ENCODE peak calls at places on chromosomes 13 and 19, in six cellular contexts. W is RWPE1; N is A549; R is AG09309; C is CD4-positive, alpha-beta T cell; H is fibroblast of pulmonary artery. U is an unnamed sample.

GRCh38 chr19:50475736-50476223 is 527 bp upstream of the EMC10 start:
- DNase-seq in W (no peak), N (no peak), R (no peak), C (no peak), H (no peak), U (no peak)

GRCh38 chr13:94968040-94968756 is 255.9 kb upstream of the SOX21 start:
- DNase-seq in W (no peak), N (peak), R (no peak), C (no peak), H (no peak), U (peak)

GRCh38 chr13:113060557-113061270 is 44.9 kb upstream of the F7 start:
- DNase-seq in W (no peak), N (no peak), R (no peak), C (no peak), H (no peak), U (no peak)

GRCh38 chr19:10655457-10656312 is 1.5 kb downstream of the ILF3 start:
- DNase-seq in W (no peak), N (peak), R (no peak), C (no peak), H (peak), U (peak)

GRCh38 chr13:80962173-80962572 is 621.2 kb upstream of the SPRY2 start:
- DNase-seq in W (no peak), N (no peak), R (no peak), C (no peak), H (peak), U (no peak)

GRCh38 chr19:10295305-10295846 is 5.6 kb downstream of the ICAM5 start:
- DNase-seq in W (no peak), N (peak), R (no peak), C (peak), H (no peak), U (peak)

GRCh38 chr19:11268783-11269267 is 6.5 kb upstream of the DOCK6 start:
- DNase-seq in W (peak), N (peak), R (no peak), C (no peak), H (peak), U (no peak)

GRCh38 chr13:97723655-97724054 is 229.8 kb upstream of the IPO5 start:
- DNase-seq in W (no peak), N (no peak), R (no peak), C (no peak), H (no peak), U (no peak)

GRCh38 chr19:39416626-39417120 is 4.2 kb downstream of the PLEKHG2 start:
- DNase-seq in W (no peak), N (no peak), R (no peak), C (no peak), H (no peak), U (no peak)

GRCh38 chr13:35484384-35484783 is 7.9 kb upstream of the MAB21L1 start:
- DNase-seq in W (no peak), N (no peak), R (no peak), C (no peak), H (no peak), U (no peak)

GRCh38 chr13:79765331-79765730 is 284.4 kb downstream of the NDFIP2 start:
- DNase-seq in W (no peak), N (no peak), R (no peak), C (no peak), H (no peak), U (no peak)

GRCh38 chr19:30691767-30692516 is 319.8 kb downstream of the ZNF536 start:
- DNase-seq in W (no peak), N (no peak), R (no peak), C (no peak), H (no peak), U (no peak)

GRCh38 chr19:38817081-38817480 is 4.3 kb upstream of the LGALS4 start:
- DNase-seq in W (no peak), N (no peak), R (no peak), C (no peak), H (no peak), U (no peak)

GRCh38 chr19:3061214-3062161 is 807 bp downstream of the TLE5 start:
- DNase-seq in W (peak), N (no peak), R (no peak), C (peak), H (peak), U (no peak)

GRCh38 chr13:73174521-73175010 is 115.8 kb downstream of the KLF5 start:
- DNase-seq in W (no peak), N (no peak), R (no peak), C (no peak), H (no peak), U (no peak)
- TF ChIP-seq CTCF in W (no peak), N (no peak), R (no peak), C (no peak), H (no peak), U (no peak)

GRCh38 chr13:19601749-19602725 is 31.4 kb upstream of the MPHOSPH8 start:
- DNase-seq in W (peak), N (peak), R (no peak), C (no peak), H (peak), U (peak)
- TF ChIP-seq CTCF in W (peak), N (peak), R (no peak), C (no peak), H (no peak), U (no peak)

GRCh38 chr13:87393358-87393757 is 277.8 kb upstream of the SLITRK5 start:
- DNase-seq in W (no peak), N (no peak), R (no peak), C (no peak), H (no peak), U (no peak)

GRCh38 chr13:87403748-87404432 is 267.3 kb upstream of the SLITRK5 start:
- DNase-seq in W (no peak), N (no peak), R (no peak), C (no peak), H (no peak), U (no peak)

GRCh38 chr13:87398047-87398446 is 273.1 kb upstream of the SLITRK5 start:
- DNase-seq in W (no peak), N (no peak), R (no peak), C (no peak), H (no peak), U (no peak)
- TF ChIP-seq CTCF in W (no peak), N (no peak), R (no peak), C (no peak), H (no peak), U (no peak)

GRCh38 chr19:47157455-47158321 is 27.1 kb downstream of the SAE1 start:
- DNase-seq in W (peak), N (no peak), R (no peak), C (no peak), H (peak), U (peak)
- TF ChIP-seq CTCF in W (no peak), N (no peak), R (no peak), C (no peak), H (peak), U (no peak)

DNA sequence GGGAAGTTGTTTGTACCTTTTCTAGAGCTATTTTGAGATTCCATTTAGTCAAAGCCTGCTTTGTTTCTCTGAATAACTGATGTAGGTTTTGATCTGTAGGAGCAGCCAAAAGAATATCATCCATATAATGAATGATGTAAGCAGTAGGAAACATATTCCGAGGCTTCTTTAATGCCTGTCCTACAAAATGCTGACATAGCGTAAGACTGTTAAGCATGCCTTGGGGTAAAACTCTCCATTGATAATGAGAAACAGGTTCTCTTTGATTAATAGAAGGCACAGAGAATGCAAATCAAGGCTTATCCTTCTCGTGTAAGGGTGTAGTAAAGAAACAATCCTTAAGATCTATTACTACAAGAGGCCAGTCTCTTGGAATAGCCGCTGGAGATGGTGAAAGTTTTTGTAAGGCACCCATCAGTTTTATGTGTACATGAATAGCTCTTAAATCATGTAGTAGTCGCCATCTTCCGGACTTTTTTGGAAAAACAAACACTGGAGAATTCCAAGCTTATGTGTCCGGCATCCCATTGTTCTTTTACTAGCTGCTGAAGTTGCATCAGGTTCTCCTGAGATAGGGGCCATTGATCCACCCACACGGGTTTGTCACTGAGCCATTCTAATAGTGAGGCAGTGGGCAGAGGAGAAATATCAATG is 13.5 kb downstream of the FPR3 start:
- DNase-seq in W (peak), N (peak), R (peak), C (no peak), H (peak), U (no peak)
- TF ChIP-seq CTCF in W (no peak), N (peak), R (peak), C (no peak), H (peak), U (no peak)

GRCh38 chr19:19169236-19170052 is 619 bp downstream of the MEF2B start:
- DNase-seq in W (no peak), N (no peak), R (no peak), C (no peak), H (no peak), U (no peak)

GRCh38 chr19:19170053-19170945 is at the start of gene MEF2B:
- DNase-seq in W (peak), N (peak), R (no peak), C (peak), H (peak), U (peak)

GRCh38 chr19:19167612-19168011 is 2.5 kb downstream of the MEF2B start:
- DNase-seq in W (no peak), N (no peak), R (no peak), C (no peak), H (no peak), U (no peak)

GRCh38 chr19:19171110-19171672 is 1.1 kb upstream of the MEF2B start:
- DNase-seq in W (no peak), N (no peak), R (no peak), C (no peak), H (no peak), U (no peak)

GRCh38 chr19:19171821-19172532 is 1.9 kb upstream of the MEF2B start:
- DNase-seq in W (no peak), N (no peak), R (no peak), C (no peak), H (peak), U (peak)
- TF ChIP-seq CTCF in W (no peak), N (no peak), R (no peak), C (no peak), H (no peak), U (no peak)

U was measured in nephron progenitor cell.